ENCODE peak calls at places on chromosomes 3 and 15, in four cellular contexts. One of them, this sample, is unnamed.

GRCh38 chr15:47184405-47185221 is 532.7 kb upstream of the SEMA6D start:
- DNase-seq in psoas muscle: no peak
- DNase-seq in heart right ventricle: no peak
- DNase-seq in endothelial cell: peak; percentile 8
- DNase-seq in this sample: no peak

GRCh38 chr3:7695067-7695466 is 806.6 kb upstream of the LMCD1 start:
- DNase-seq in psoas muscle: no peak
- DNase-seq in heart right ventricle: no peak
- DNase-seq in endothelial cell: no peak
- DNase-seq in this sample: no peak

GRCh38 chr3:190585771-190586630 is 72.1 kb downstream of the IL1RAP start:
- DNase-seq in psoas muscle: peak; percentile 22
- DNase-seq in heart right ventricle: no peak
- DNase-seq in endothelial cell: no peak
- DNase-seq in this sample: peak; percentile 66

GRCh38 chr3:65846936-65847335 is 191.8 kb downstream of the MAGI1 start:
- DNase-seq in psoas muscle: no peak
- DNase-seq in heart right ventricle: no peak
- DNase-seq in endothelial cell: no peak
- DNase-seq in this sample: no peak

GRCh38 chr15:59245583-59245982 is 38.9 kb downstream of the LDHAL6B start:
- DNase-seq in psoas muscle: no peak
- DNase-seq in heart right ventricle: no peak
- DNase-seq in endothelial cell: no peak
- DNase-seq in this sample: no peak

GRCh38 chr3:184884359-184885017 is 72.5 kb downstream of the VPS8 start:
- DNase-seq in psoas muscle: no peak
- DNase-seq in heart right ventricle: no peak
- DNase-seq in endothelial cell: no peak
- DNase-seq in this sample: no peak

GRCh38 chr15:66789029-66790025 is 87.3 kb downstream of the SMAD6 start:
- DNase-seq in psoas muscle: peak; percentile 42
- DNase-seq in heart right ventricle: no peak
- DNase-seq in endothelial cell: no peak
- DNase-seq in this sample: no peak

GRCh38 chr15:90694987-90695386 is 22.2 kb upstream of the BLM start:
- DNase-seq in psoas muscle: no peak
- DNase-seq in heart right ventricle: no peak
- DNase-seq in endothelial cell: no peak
- DNase-seq in this sample: no peak

GRCh38 chr15:98817745-98818144 is 169.4 kb downstream of the IGF1R start:
- DNase-seq in psoas muscle: no peak
- DNase-seq in heart right ventricle: no peak
- DNase-seq in endothelial cell: no peak
- DNase-seq in this sample: no peak

GRCh38 chr3:159626598-159626997 is 362.0 kb upstream of the IL12A start:
- DNase-seq in psoas muscle: no peak
- DNase-seq in heart right ventricle: no peak
- DNase-seq in endothelial cell: no peak
- DNase-seq in this sample: no peak

GRCh38 chr15:62075595-62076279 is 9.0 kb downstream of the C2CD4A start:
- DNase-seq in psoas muscle: no peak
- DNase-seq in heart right ventricle: no peak
- DNase-seq in endothelial cell: no peak
- DNase-seq in this sample: no peak

GRCh38 chr3:129599607-129600006 is 6.9 kb downstream of the PLXND1 start:
- DNase-seq in psoas muscle: peak; percentile 70
- DNase-seq in heart right ventricle: peak; percentile 74
- DNase-seq in endothelial cell: peak; percentile 72
- DNase-seq in this sample: no peak

GRCh38 chr3:70096376-70097055 is 97.0 kb downstream of the SAMMSON start:
- DNase-seq in psoas muscle: no peak
- DNase-seq in heart right ventricle: no peak
- DNase-seq in endothelial cell: no peak
- DNase-seq in this sample: no peak

GRCh38 chr15:100517820-100518219 is 10.9 kb downstream of the CERS3 start:
- DNase-seq in psoas muscle: no peak
- DNase-seq in heart right ventricle: no peak
- DNase-seq in endothelial cell: no peak
- DNase-seq in this sample: no peak

GRCh38 chr15:68820589-68821189 is at the start of gene ANP32A:
- DNase-seq in psoas muscle: peak; percentile 98
- DNase-seq in heart right ventricle: peak; percentile 99
- DNase-seq in endothelial cell: peak; percentile 99
- DNase-seq in this sample: peak; percentile 45

GRCh38 chr3:178485756-178486155 is 50.5 kb upstream of the KCNMB2 start:
- DNase-seq in psoas muscle: no peak
- DNase-seq in heart right ventricle: no peak
- DNase-seq in endothelial cell: no peak
- DNase-seq in this sample: peak; percentile 9

GRCh38 chr3:156615592-156616173 is 58.7 kb upstream of the TIPARP start:
- DNase-seq in psoas muscle: no peak
- DNase-seq in heart right ventricle: no peak
- DNase-seq in endothelial cell: no peak
- DNase-seq in this sample: peak; percentile 73

GRCh38 chr3:86695752-86696151 is 295.2 kb downstream of the VGLL3 start:
- DNase-seq in psoas muscle: no peak
- DNase-seq in heart right ventricle: no peak
- DNase-seq in endothelial cell: no peak
- DNase-seq in this sample: no peak
- TF ChIP-seq CTCF in psoas muscle: no peak
- TF ChIP-seq CTCF in heart right ventricle: no peak
- TF ChIP-seq CTCF in endothelial cell: no peak
- TF ChIP-seq CTCF in this sample: no peak

GRCh38 chr15:64423970-64424369 is 36.3 kb downstream of the TRIP4 start:
- DNase-seq in psoas muscle: no peak
- DNase-seq in heart right ventricle: no peak
- DNase-seq in endothelial cell: no peak
- DNase-seq in this sample: no peak

GRCh38 chr15:64430000-64430735 is 30.2 kb upstream of the ZNF609 start:
- DNase-seq in psoas muscle: no peak
- DNase-seq in heart right ventricle: peak; percentile 30
- DNase-seq in endothelial cell: no peak
- DNase-seq in this sample: peak; percentile 60

GRCh38 chr15:64422697-64423096 is 35.1 kb downstream of the TRIP4 start:
- DNase-seq in psoas muscle: no peak
- DNase-seq in heart right ventricle: no peak
- DNase-seq in endothelial cell: no peak
- DNase-seq in this sample: no peak

GRCh38 chr15:64429448-64429847 is 30.9 kb upstream of the ZNF609 start:
- DNase-seq in psoas muscle: no peak
- DNase-seq in heart right ventricle: no peak
- DNase-seq in endothelial cell: no peak
- DNase-seq in this sample: no peak

GRCh38 chr15:64426845-64427465 is 33.4 kb upstream of the ZNF609 start:
- DNase-seq in psoas muscle: no peak
- DNase-seq in heart right ventricle: no peak
- DNase-seq in endothelial cell: peak; percentile 5
- DNase-seq in this sample: no peak
- TF ChIP-seq CTCF in psoas muscle: peak; percentile 15
- TF ChIP-seq CTCF in heart right ventricle: peak; percentile 29
- TF ChIP-seq CTCF in endothelial cell: peak; percentile 35
- TF ChIP-seq CTCF in this sample: no peak

DNA sequence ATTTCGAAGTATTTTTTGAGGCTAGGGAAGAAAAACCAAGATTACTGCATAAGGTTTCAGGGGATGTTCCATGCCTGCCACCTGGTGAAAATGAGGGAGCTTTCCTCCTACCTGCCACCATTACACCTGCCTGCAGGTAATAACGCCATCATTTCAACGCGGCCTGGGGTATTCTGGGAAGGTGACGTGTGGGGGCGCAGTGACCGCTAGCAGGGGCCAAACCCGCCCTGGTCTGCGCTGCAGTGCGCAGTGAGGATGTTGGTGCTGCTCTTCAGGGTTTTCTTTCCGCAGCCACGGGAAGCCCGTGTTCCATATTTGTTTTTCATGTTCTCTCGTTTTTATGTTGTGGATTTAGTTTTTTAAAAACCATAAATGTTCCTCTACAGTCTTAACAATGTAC is 37.4 kb upstream of the SNRPN start:
- DNase-seq in psoas muscle: no peak
- DNase-seq in heart right ventricle: no peak
- DNase-seq in endothelial cell: no peak
- DNase-seq in this sample: no peak
- TF ChIP-seq CTCF in psoas muscle: no peak
- TF ChIP-seq CTCF in heart right ventricle: no peak
- TF ChIP-seq CTCF in endothelial cell: no peak
- TF ChIP-seq CTCF in this sample: no peak

GRCh38 chr3:46580675-46581074 is 14.6 kb upstream of the LRRC2 start:
- DNase-seq in psoas muscle: no peak
- DNase-seq in heart right ventricle: no peak
- DNase-seq in endothelial cell: no peak
- DNase-seq in this sample: no peak
- TF ChIP-seq CTCF in psoas muscle: no peak
- TF ChIP-seq CTCF in heart right ventricle: no peak
- TF ChIP-seq CTCF in endothelial cell: no peak
- TF ChIP-seq CTCF in this sample: no peak

GRCh38 chr3:51719413-51720025 is 12.7 kb downstream of the GRM2 start:
- DNase-seq in psoas muscle: no peak
- DNase-seq in heart right ventricle: no peak
- DNase-seq in endothelial cell: no peak
- DNase-seq in this sample: no peak
- TF ChIP-seq CTCF in psoas muscle: peak; percentile 1
- TF ChIP-seq CTCF in heart right ventricle: no peak
- TF ChIP-seq CTCF in endothelial cell: peak; percentile 7
- TF ChIP-seq CTCF in this sample: no peak